ENCODE peak calls at places on chromosomes 13 and 19, in six cellular contexts. One of them, this sample, is unnamed.

GRCh38 chr19:55099557-55100506 is 17.6 kb downstream of the PPP1R12C start:
- ATAC-seq in A549: peak
- ATAC-seq in upper lobe of left lung: no peak
- ATAC-seq in HepG2: peak
- ATAC-seq in K562: peak
- ATAC-seq in GM12878: no peak
- ATAC-seq in this sample: peak

GRCh38 chr13:27250833-27251165 is 559 bp upstream of the RPL21 start:
- ATAC-seq in upper lobe of left lung: no peak
- ATAC-seq in HepG2: peak
- ATAC-seq in GM12878: peak
- ATAC-seq in A549: peak
- ATAC-seq in K562: no peak
- ATAC-seq in this sample: no peak

GRCh38 chr13:30133554-30133912 is 173.8 kb downstream of the KATNAL1 start:
- ATAC-seq in A549: no peak
- ATAC-seq in upper lobe of left lung: no peak
- ATAC-seq in K562: peak
- ATAC-seq in HepG2: peak
- ATAC-seq in GM12878: no peak
- ATAC-seq in this sample: no peak

GRCh38 chr13:90565985-90566713 is 781.3 kb upstream of the MIR17HG start:
- ATAC-seq in A549: no peak
- ATAC-seq in HepG2: no peak
- ATAC-seq in GM12878: peak
- ATAC-seq in upper lobe of left lung: no peak
- ATAC-seq in K562: no peak
- ATAC-seq in this sample: no peak

GRCh38 chr13:34352958-34353357 is 535.0 kb downstream of the RFC3 start:
- ATAC-seq in HepG2: no peak
- ATAC-seq in A549: no peak
- ATAC-seq in GM12878: no peak
- ATAC-seq in upper lobe of left lung: no peak
- ATAC-seq in K562: no peak
- ATAC-seq in this sample: no peak

GRCh38 chr13:74200081-74200480 is 65.9 kb upstream of the KLF12 start:
- ATAC-seq in GM12878: no peak
- ATAC-seq in A549: no peak
- ATAC-seq in HepG2: no peak
- ATAC-seq in upper lobe of left lung: no peak
- ATAC-seq in K562: no peak
- ATAC-seq in this sample: no peak

GRCh38 chr19:13044160-13044853 is 49.0 kb downstream of the NFIX start:
- ATAC-seq in upper lobe of left lung: no peak
- ATAC-seq in K562: no peak
- ATAC-seq in HepG2: no peak
- ATAC-seq in GM12878: no peak
- ATAC-seq in A549: no peak
- ATAC-seq in this sample: no peak

GRCh38 chr19:17654993-17655392 is 33.2 kb downstream of the UNC13A start:
- ATAC-seq in upper lobe of left lung: peak
- ATAC-seq in HepG2: no peak
- ATAC-seq in A549: peak
- ATAC-seq in K562: peak
- ATAC-seq in GM12878: no peak
- ATAC-seq in this sample: no peak

GRCh38 chr19:8577247-8577646 is at the start of gene MYO1F:
- ATAC-seq in HepG2: no peak
- ATAC-seq in GM12878: peak
- ATAC-seq in A549: no peak
- ATAC-seq in upper lobe of left lung: peak
- ATAC-seq in K562: peak
- ATAC-seq in this sample: peak

GRCh38 chr13:28012896-28013295 is 24.4 kb upstream of the URAD start:
- ATAC-seq in GM12878: peak
- ATAC-seq in K562: no peak
- ATAC-seq in upper lobe of left lung: no peak
- ATAC-seq in A549: no peak
- ATAC-seq in HepG2: no peak
- ATAC-seq in this sample: no peak

GRCh38 chr13:47109028-47109427 is 212.2 kb upstream of the HTR2A start:
- ATAC-seq in K562: no peak
- ATAC-seq in HepG2: no peak
- ATAC-seq in GM12878: no peak
- ATAC-seq in A549: no peak
- ATAC-seq in upper lobe of left lung: no peak
- ATAC-seq in this sample: no peak

GRCh38 chr13:97319088-97319487 is 97.0 kb downstream of the MBNL2 start:
- ATAC-seq in K562: peak
- ATAC-seq in A549: peak
- ATAC-seq in upper lobe of left lung: peak
- ATAC-seq in HepG2: no peak
- ATAC-seq in GM12878: no peak
- ATAC-seq in this sample: peak

GRCh38 chr13:40657307-40657706 is 9.1 kb downstream of the FOXO1 start:
- ATAC-seq in K562: no peak
- ATAC-seq in HepG2: no peak
- ATAC-seq in upper lobe of left lung: no peak
- ATAC-seq in GM12878: no peak
- ATAC-seq in A549: no peak
- ATAC-seq in this sample: no peak

GRCh38 chr19:1422360-1422759 is 15.0 kb downstream of the DAZAP1 start:
- ATAC-seq in A549: no peak
- ATAC-seq in HepG2: no peak
- ATAC-seq in upper lobe of left lung: no peak
- ATAC-seq in GM12878: no peak
- ATAC-seq in K562: no peak
- ATAC-seq in this sample: peak

GRCh38 chr19:38803543-38803942 is 9.2 kb downstream of the LGALS4 start:
- ATAC-seq in GM12878: no peak
- ATAC-seq in K562: no peak
- ATAC-seq in upper lobe of left lung: no peak
- ATAC-seq in A549: no peak
- ATAC-seq in HepG2: no peak
- ATAC-seq in this sample: no peak

GRCh38 chr13:102236341-102236740 is 165.5 kb downstream of the FGF14 start:
- ATAC-seq in GM12878: no peak
- ATAC-seq in upper lobe of left lung: peak
- ATAC-seq in K562: no peak
- ATAC-seq in HepG2: peak
- ATAC-seq in A549: no peak
- ATAC-seq in this sample: no peak

GRCh38 chr19:54147676-54148075 is 10.1 kb downstream of the CNOT3 start:
- ATAC-seq in HepG2: no peak
- ATAC-seq in GM12878: no peak
- ATAC-seq in K562: no peak
- ATAC-seq in upper lobe of left lung: peak
- ATAC-seq in A549: peak
- ATAC-seq in this sample: peak

GRCh38 chr13:75724742-75725504 is 88.8 kb downstream of the LMO7 start:
- ATAC-seq in upper lobe of left lung: peak
- ATAC-seq in A549: no peak
- ATAC-seq in GM12878: no peak
- ATAC-seq in HepG2: no peak
- ATAC-seq in K562: no peak
- ATAC-seq in this sample: no peak

GRCh38 chr13:36258831-36259230 is 38.8 kb downstream of the CCDC169 start:
- ATAC-seq in K562: no peak
- ATAC-seq in A549: no peak
- ATAC-seq in HepG2: no peak
- ATAC-seq in GM12878: no peak
- ATAC-seq in upper lobe of left lung: no peak
- ATAC-seq in this sample: no peak

GRCh38 chr13:93680329-93680728 is 453.7 kb downstream of the GPC6 start:
- ATAC-seq in GM12878: no peak
- ATAC-seq in HepG2: no peak
- ATAC-seq in A549: no peak
- ATAC-seq in upper lobe of left lung: no peak
- ATAC-seq in K562: no peak
- ATAC-seq in this sample: no peak

GRCh38 chr13:50378513-50378970 is 363.3 kb downstream of the KCNRG start:
- ATAC-seq in GM12878: no peak
- ATAC-seq in upper lobe of left lung: no peak
- ATAC-seq in HepG2: no peak
- ATAC-seq in K562: no peak
- ATAC-seq in A549: no peak
- ATAC-seq in this sample: no peak

GRCh38 chr19:29495971-29496441 is 29.8 kb upstream of the VSTM2B start:
- ATAC-seq in HepG2: peak
- ATAC-seq in GM12878: no peak
- ATAC-seq in upper lobe of left lung: peak
- ATAC-seq in A549: peak
- ATAC-seq in K562: no peak
- ATAC-seq in this sample: no peak

GRCh38 chr13:101487046-101487830 is 34.8 kb downstream of the ITGBL1 start:
- ATAC-seq in A549: no peak
- ATAC-seq in upper lobe of left lung: no peak
- ATAC-seq in GM12878: no peak
- ATAC-seq in HepG2: no peak
- ATAC-seq in K562: no peak
- ATAC-seq in this sample: no peak

GRCh38 chr13:50257646-50258045 is 242.4 kb downstream of the KCNRG start:
- ATAC-seq in GM12878: no peak
- ATAC-seq in upper lobe of left lung: no peak
- ATAC-seq in K562: no peak
- ATAC-seq in HepG2: no peak
- ATAC-seq in A549: no peak
- ATAC-seq in this sample: no peak

GRCh38 chr13:44921931-44922758 is 67.1 kb downstream of the NUFIP1 start:
- ATAC-seq in HepG2: peak
- ATAC-seq in A549: peak
- ATAC-seq in GM12878: no peak
- ATAC-seq in upper lobe of left lung: peak
- ATAC-seq in K562: no peak
- ATAC-seq in this sample: peak
- TF ChIP-seq EP300 in HepG2: no peak
- TF ChIP-seq EP300 in A549: no peak
- TF ChIP-seq EP300 in GM12878: no peak
- TF ChIP-seq EP300 in upper lobe of left lung: no peak
- TF ChIP-seq EP300 in K562: no peak
- TF ChIP-seq EP300 in this sample: peak

GRCh38 chr13:37960427-37960826 is 90.9 kb upstream of the TRPC4 start:
- ATAC-seq in GM12878: no peak
- ATAC-seq in A549: no peak
- ATAC-seq in upper lobe of left lung: no peak
- ATAC-seq in HepG2: no peak
- ATAC-seq in K562: no peak
- ATAC-seq in this sample: no peak
- TF ChIP-seq CTCF in GM12878: no peak
- TF ChIP-seq CTCF in A549: peak
- TF ChIP-seq CTCF in upper lobe of left lung: no peak
- TF ChIP-seq CTCF in HepG2: no peak
- TF ChIP-seq CTCF in K562: peak
- TF ChIP-seq CTCF in this sample: no peak

GRCh38 chr19:11556634-11557420 is 2.2 kb downstream of the ELOF1 start:
- ATAC-seq in A549: no peak
- ATAC-seq in upper lobe of left lung: no peak
- ATAC-seq in HepG2: no peak
- ATAC-seq in GM12878: no peak
- ATAC-seq in K562: no peak
- ATAC-seq in this sample: no peak

GRCh38 chr19:11563530-11563929 is 4.5 kb upstream of the ELOF1 start:
- ATAC-seq in HepG2: no peak
- ATAC-seq in K562: peak
- ATAC-seq in upper lobe of left lung: no peak
- ATAC-seq in GM12878: no peak
- ATAC-seq in A549: no peak
- ATAC-seq in this sample: no peak

GRCh38 chr19:11555246-11555645 is 3.8 kb downstream of the ELOF1 start:
- ATAC-seq in upper lobe of left lung: no peak
- ATAC-seq in GM12878: no peak
- ATAC-seq in K562: no peak
- ATAC-seq in HepG2: no peak
- ATAC-seq in A549: no peak
- ATAC-seq in this sample: no peak

GRCh38 chr19:11560404-11560988 is 1.5 kb upstream of the ELOF1 start:
- ATAC-seq in K562: peak
- ATAC-seq in HepG2: peak
- ATAC-seq in A549: peak
- ATAC-seq in GM12878: peak
- ATAC-seq in upper lobe of left lung: peak
- ATAC-seq in this sample: no peak

DNA sequence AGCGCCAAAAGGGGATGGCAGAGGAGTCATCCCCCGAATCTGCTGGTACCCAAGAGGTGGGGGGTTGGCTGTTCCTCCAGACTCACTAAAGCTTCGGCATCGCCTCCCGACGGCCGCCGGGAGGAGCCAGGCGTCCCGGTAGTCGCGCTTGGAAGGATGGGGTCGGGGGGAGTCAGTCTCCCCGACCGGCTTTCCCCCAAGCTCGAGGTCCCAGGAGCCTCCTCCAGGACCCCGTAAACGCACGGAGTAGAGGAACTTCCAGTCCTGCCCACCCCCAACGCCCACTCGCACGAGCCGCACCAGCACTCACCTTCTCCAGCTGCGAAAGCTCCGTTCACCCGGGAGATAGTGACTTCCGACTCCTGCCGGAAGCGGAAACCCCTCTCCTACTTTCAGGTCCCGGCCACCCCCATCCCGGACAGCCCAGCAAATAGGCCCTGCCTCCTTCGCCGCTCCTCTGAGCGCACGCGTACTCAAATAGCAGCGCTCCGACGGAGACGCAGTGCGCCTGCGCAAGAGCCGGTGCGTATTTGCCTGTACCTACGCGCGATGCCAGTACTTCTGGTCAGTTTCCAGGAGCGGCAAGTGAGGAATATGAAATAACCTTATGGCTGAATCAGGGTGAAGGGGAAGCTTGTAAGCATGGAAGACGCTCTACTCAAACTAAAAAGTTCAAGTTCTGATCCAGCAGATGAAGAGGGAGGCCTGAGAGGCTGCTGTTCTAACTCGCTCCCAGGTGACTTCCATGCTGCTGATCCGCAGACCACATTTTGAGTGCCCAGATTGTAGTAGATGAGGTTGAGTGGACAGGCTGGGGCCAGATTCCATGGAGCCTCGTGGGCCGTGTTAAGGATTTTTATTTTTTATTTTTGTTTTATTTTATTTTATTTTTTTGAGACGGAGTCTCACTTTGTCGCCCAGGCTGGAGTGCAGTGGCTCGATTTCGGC is at the start of gene ELOF1:
- ATAC-seq in HepG2: peak
- ATAC-seq in GM12878: peak
- ATAC-seq in upper lobe of left lung: peak
- ATAC-seq in A549: peak
- ATAC-seq in K562: peak
- ATAC-seq in this sample: peak
- TF ChIP-seq EP300 in HepG2: no peak
- TF ChIP-seq EP300 in GM12878: no peak
- TF ChIP-seq EP300 in upper lobe of left lung: no peak
- TF ChIP-seq EP300 in A549: no peak
- TF ChIP-seq EP300 in K562: no peak
- TF ChIP-seq EP300 in this sample: no peak

DNA sequence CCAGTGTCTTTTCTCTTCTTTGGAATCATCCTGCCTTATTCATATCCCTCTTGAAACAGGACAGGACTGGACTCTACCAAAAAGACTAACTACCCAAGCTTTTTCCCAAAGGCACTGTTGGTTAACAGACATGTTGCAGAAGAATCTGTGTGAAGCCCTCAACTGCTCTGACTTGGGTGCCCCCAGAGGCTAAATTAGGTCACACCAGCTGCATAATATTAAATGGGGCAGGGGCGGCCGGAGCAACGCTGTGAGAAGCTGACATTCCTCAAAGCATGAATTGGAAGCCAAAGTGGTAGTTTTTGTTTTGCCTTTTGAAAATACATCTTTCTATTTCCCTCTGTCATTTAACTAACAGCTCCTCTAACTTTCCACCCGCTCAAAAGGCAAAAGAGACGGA is 185.9 kb downstream of the LHFPL6 start:
- ATAC-seq in upper lobe of left lung: peak
- ATAC-seq in GM12878: peak
- ATAC-seq in K562: no peak
- ATAC-seq in HepG2: peak
- ATAC-seq in A549: peak
- ATAC-seq in this sample: no peak
- TF ChIP-seq CTCF in upper lobe of left lung: no peak
- TF ChIP-seq CTCF in GM12878: no peak
- TF ChIP-seq CTCF in K562: no peak
- TF ChIP-seq CTCF in HepG2: no peak
- TF ChIP-seq CTCF in A549: no peak
- TF ChIP-seq CTCF in this sample: peak

This sample was measured in gastroesophageal sphincter.